ENCODE peak calls at places on chromosomes 13 and 19, in five cellular contexts. V is tibial artery; N is Calu3; S is activated CD4-positive, alpha-beta T cell treated with anti-CD3 and anti-CD28 coated beads, Interleukin-2, amount 50 U/mL, for 4 hours; F is cardiac muscle cell. C is an unnamed sample.
A peak's percentile ranks its signal among the peaks of the same experiment; 100 is the strongest.

GRCh38 chr19:43784981-43785808 is 4.4 kb upstream of the KCNN4 start:
- DNase-seq in F (peak; percentile 72), S (peak; percentile 36), N (peak; percentile 81), V (peak; percentile 67), C (peak; percentile 78)

GRCh38 chr19:36030264-36031148 is 2.2 kb downstream of the CLIP3 start:
- DNase-seq in N (no peak), V (no peak), S (no peak), F (peak; percentile 57), C (no peak)

GRCh38 chr13:38637576-38637975 is 49.3 kb upstream of the FREM2 start:
- DNase-seq in V (no peak), N (no peak), F (no peak), S (no peak), C (peak; percentile 54)

GRCh38 chr13:34942732-34943674 is 933 bp downstream of the NBEA start:
- DNase-seq in N (peak; percentile 53), S (no peak), F (peak; percentile 5), V (peak; percentile 65), C (peak; percentile 25)

GRCh38 chr13:96946709-96947311 is 47.5 kb downstream of the OXGR1 start:
- DNase-seq in S (no peak), F (no peak), N (no peak), V (no peak), C (peak; percentile 59)

GRCh38 chr13:107480130-107480529 is 735.2 kb downstream of the LIG4 start:
- DNase-seq in F (no peak), N (no peak), S (no peak), V (no peak), C (no peak)

GRCh38 chr13:110108348-110109139 is 198.4 kb downstream of the COL4A1 start:
- DNase-seq in S (no peak), F (peak; percentile 94), V (peak; percentile 91), N (peak; percentile 60), C (peak; percentile 37)

GRCh38 chr13:109816112-109816978 is 30.0 kb upstream of the IRS2 start:
- DNase-seq in V (no peak), N (no peak), F (no peak), S (no peak), C (peak; percentile 40)

GRCh38 chr13:36082396-36082795 is 48.8 kb downstream of the DCLK1 start:
- DNase-seq in V (no peak), S (no peak), N (no peak), F (no peak), C (no peak)

GRCh38 chr13:50125556-50126377 is 110.5 kb downstream of the KCNRG start:
- DNase-seq in N (peak; percentile 76), V (peak; percentile 98), F (peak; percentile 96), S (peak; percentile 92), C (peak; percentile 91)

GRCh38 chr13:86324191-86324590 is 525.0 kb upstream of the SLITRK6 start:
- DNase-seq in F (no peak), S (no peak), N (no peak), V (no peak), C (no peak)

GRCh38 chr19:871446-872265 is 12.2 kb downstream of the CFD start:
- DNase-seq in N (no peak), V (no peak), F (peak; percentile 56), S (no peak), C (no peak)

GRCh38 chr19:2546128-2547032 is 70.5 kb downstream of the GADD45B start:
- DNase-seq in V (peak; percentile 98), N (peak; percentile 72), F (peak; percentile 54), S (no peak), C (peak; percentile 40)

GRCh38 chr13:42048625-42049453 is at the start of gene DGKH:
- DNase-seq in S (peak; percentile 42), V (peak; percentile 93), F (peak; percentile 85), N (peak; percentile 75), C (peak; percentile 74)

GRCh38 chr19:35692010-35692409 is 12.3 kb upstream of the ZBTB32 start:
- DNase-seq in V (no peak), N (peak; percentile 70), S (no peak), F (no peak), C (no peak)

GRCh38 chr19:340620-341385 is 3.8 kb downstream of the MIER2 start:
- DNase-seq in N (no peak), S (no peak), V (peak; percentile 53), F (no peak), C (no peak)

GRCh38 chr13:44573071-44573470 is 3.1 kb downstream of the TSC22D1 start:
- DNase-seq in F (no peak), S (no peak), V (no peak), N (no peak), C (no peak)

GRCh38 chr19:18731562-18732008 is 48.1 kb downstream of the CRTC1 start:
- DNase-seq in V (no peak), F (peak; percentile 54), S (no peak), N (peak; percentile 19), C (peak; percentile 61)

GRCh38 chr13:101626925-101627555 is 174.6 kb downstream of the ITGBL1 start:
- DNase-seq in F (no peak), N (no peak), S (no peak), V (no peak), C (peak; percentile 10)

GRCh38 chr13:34025746-34026145 is 207.8 kb downstream of the RFC3 start:
- DNase-seq in V (no peak), N (no peak), F (peak; percentile 38), S (no peak), C (no peak)

GRCh38 chr13:37109080-37109678 is 3.7 kb upstream of the CSNK1A1L start:
- DNase-seq in V (no peak), F (peak; percentile 74), S (no peak), N (peak; percentile 11), C (no peak)

GRCh38 chr19:29715695-29716581 is 877 bp upstream of the C19orf12 start:
- DNase-seq in S (no peak), V (no peak), N (no peak), F (peak; percentile 10), C (peak; percentile 85)

GRCh38 chr13:29520671-29521070 is 74.8 kb downstream of the SLC7A1 start:
- DNase-seq in F (peak; percentile 69), S (no peak), N (no peak), V (peak; percentile 55), C (no peak)

GRCh38 chr13:77918391-77919261 is at the start of gene EDNRB:
- DNase-seq in S (no peak), F (peak; percentile 52), V (no peak), N (no peak), C (no peak)

GRCh38 chr19:42325896-42326771 is 699 bp downstream of the MEGF8 start:
- DNase-seq in F (no peak), V (no peak), N (peak; percentile 60), S (no peak), C (no peak)

GRCh38 chr19:32876919-32877285 is 7.3 kb upstream of the SLC7A9 start:
- DNase-seq in N (no peak), S (no peak), F (peak; percentile 12), V (no peak), C (peak; percentile 25)

GRCh38 chr19:39407644-39408391 is 1.2 kb downstream of the ZFP36 start:
- DNase-seq in S (peak; percentile 47), N (peak; percentile 87), F (peak; percentile 50), V (no peak), C (peak; percentile 72)

GRCh38 chr19:6458695-6459355 is 767 bp downstream of the SLC25A23 start:
- DNase-seq in F (no peak), N (peak; percentile 24), V (peak; percentile 67), S (no peak), C (peak; percentile 63)

GRCh38 chr13:105874808-105875207 is 660.7 kb downstream of the EFNB2 start:
- DNase-seq in S (no peak), N (no peak), V (no peak), F (no peak), C (peak; percentile 43)

GRCh38 chr13:41452462-41452861 is 4.9 kb upstream of the RGCC start:
- DNase-seq in S (no peak), V (no peak), F (no peak), N (no peak), C (no peak)

GRCh38 chr13:75927183-75927582 is 291.1 kb downstream of the LMO7 start:
- DNase-seq in S (no peak), V (no peak), N (no peak), F (no peak), C (no peak)

GRCh38 chr13:44576396-44577235 is 486 bp upstream of the TSC22D1 start:
- DNase-seq in N (peak; percentile 31), S (peak; percentile 16), V (no peak), F (no peak), C (no peak)

GRCh38 chr13:40116008-40116407 is 460.5 kb downstream of the COG6 start:
- DNase-seq in N (peak; percentile 67), V (no peak), F (peak; percentile 96), S (no peak), C (peak; percentile 96)

GRCh38 chr19:10686661-10687517 is 14.3 kb upstream of the QTRT1 start:
- DNase-seq in F (no peak), V (no peak), S (no peak), N (no peak), C (no peak)

GRCh38 chr13:27309967-27310598 is 39.5 kb downstream of the RASL11A start:
- DNase-seq in N (peak; percentile 1), S (no peak), V (no peak), F (no peak), C (peak; percentile 51)

GRCh38 chr19:38319421-38320258 is at the start of gene KCNK6:
- DNase-seq in S (peak; percentile 31), F (peak; percentile 34), V (peak; percentile 72), N (peak; percentile 34), C (peak; percentile 65)

GRCh38 chr13:37306778-37307544 is 201.5 kb upstream of the CSNK1A1L start:
- DNase-seq in S (no peak), N (peak; percentile 12), V (no peak), F (peak; percentile 90), C (no peak)

GRCh38 chr19:34960103-34960805 is 3.8 kb downstream of the ZNF792 start:
- DNase-seq in S (no peak), N (no peak), V (no peak), F (peak; percentile 60), C (no peak)

C was measured in small intestine.